ENCODE peak calls at places on chromosomes 11 and 22, in six cellular contexts. M is keratinocyte, F is ovary, O is aorta, P is upper lobe of left lung, I is cardiac muscle cell. H is an unnamed sample.

GRCh38 chr11:132588366-132588765 is 943.9 kb downstream of the OPCML start:
- DNase-seq in P (no peak), O (no peak), I (no peak), F (no peak), M (no peak), H (no peak)

GRCh38 chr22:46368422-46368821 is 32.9 kb downstream of the TRMU start:
- DNase-seq in O (peak; percentile 70), I (no peak), F (no peak), M (no peak), P (peak; percentile 70), H (peak; percentile 36)

GRCh38 chr11:64263021-64263946 is 12.0 kb downstream of the PLCB3 start:
- DNase-seq in M (no peak), I (peak; percentile 62), O (no peak), F (no peak), P (no peak), H (no peak)

GRCh38 chr11:104946907-104947306 is 21.5 kb downstream of the CASP4 start:
- DNase-seq in P (no peak), I (peak; percentile 64), F (no peak), O (no peak), M (peak; percentile 38), H (no peak)

GRCh38 chr11:114832532-114833125 is 154.3 kb downstream of the NXPE2 start:
- DNase-seq in F (no peak), I (no peak), P (no peak), O (no peak), M (no peak), H (no peak)

GRCh38 chr22:36327922-36328551 is 59.7 kb downstream of the MYH9 start:
- DNase-seq in O (no peak), F (no peak), M (no peak), P (no peak), I (peak; percentile 69), H (no peak)

GRCh38 chr11:128422576-128423370 is 164.6 kb downstream of the ETS1 start:
- DNase-seq in I (no peak), O (no peak), F (no peak), P (peak; percentile 42), M (no peak), H (peak; percentile 47)

GRCh38 chr22:32720924-32721323 is 80.6 kb upstream of the TIMP3 start:
- DNase-seq in I (peak; percentile 86), M (no peak), P (no peak), F (no peak), O (no peak), H (no peak)

GRCh38 chr22:19607198-19608113 is 83.2 kb upstream of the CLDN5 start:
- DNase-seq in I (peak; percentile 10), O (no peak), F (no peak), P (peak; percentile 64), M (no peak), H (no peak)

GRCh38 chr22:20979243-20979809 is 2.8 kb upstream of the LZTR1 start:
- DNase-seq in I (peak; percentile 93), F (peak; percentile 57), O (peak; percentile 86), P (peak; percentile 91), M (peak; percentile 94), H (peak; percentile 92)

GRCh38 chr11:9922806-9923205 is 258.9 kb downstream of the SWAP70 start:
- DNase-seq in P (no peak), I (peak; percentile 52), O (no peak), F (no peak), M (no peak), H (no peak)

GRCh38 chr11:6040874-6041273 is 10.3 kb upstream of the OR56A1 start:
- DNase-seq in M (no peak), I (peak; percentile 33), O (no peak), F (no peak), P (no peak), H (no peak)
- H3K4me1 ChIP-seq in M (no peaks in the 10 kb centered on the region), I (no peaks in the 10 kb centered on the region), O (no peaks in the 10 kb centered on the region), F (no peaks in the 10 kb centered on the region), P (no peaks in the 10 kb centered on the region), H (no peaks in the 10 kb centered on the region)

DNA sequence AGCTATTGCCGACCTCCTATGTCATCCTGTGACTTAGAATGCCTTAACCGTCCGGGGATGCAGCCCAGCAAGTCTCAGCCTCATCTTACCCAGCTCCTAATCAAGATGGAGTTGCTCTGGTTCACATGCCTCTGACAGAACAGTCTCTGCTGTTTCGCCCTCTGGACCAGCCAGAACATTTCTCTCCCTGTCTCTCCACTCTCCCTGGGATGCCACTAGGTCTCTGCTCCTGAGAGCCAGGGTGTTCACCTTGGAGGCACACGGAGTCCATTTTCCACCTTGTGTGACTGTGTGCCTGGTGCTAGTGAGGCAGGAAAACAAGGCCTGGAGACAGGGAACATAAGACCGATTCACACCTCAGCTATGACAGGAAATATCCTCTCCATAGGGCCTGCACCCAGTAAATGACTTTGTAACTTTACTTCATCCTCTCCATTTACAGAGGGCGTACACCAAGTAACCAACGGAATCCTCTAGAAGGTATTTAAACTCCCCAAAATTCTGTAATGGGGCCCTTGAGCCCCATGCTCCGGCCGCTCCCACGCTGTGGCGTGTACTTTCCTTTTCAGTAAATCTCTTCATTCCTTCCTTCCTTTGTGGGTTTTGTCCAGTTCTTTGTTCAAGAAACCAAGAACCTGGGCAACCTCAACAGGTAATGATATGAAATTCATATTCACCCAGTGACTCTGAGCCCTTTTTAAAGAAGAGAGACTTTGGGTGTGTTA is 16.7 kb upstream of the B4GALNT4 start:
- DNase-seq in I (no peak), O (peak; percentile 43), F (no peak), P (no peak), M (no peak), H (no peak)
- H3K27ac ChIP-seq in I (peak overlapping the region; percentile 47), O (peak overlapping the region; percentile 67), F (peak overlapping the region; percentile 58), P (peak overlapping the region; percentile 98), M (no peak overlapping the region), H (peak overlapping the region; percentile 96)

GRCh38 chr22:23114721-23115020 is 27.1 kb downstream of the RSPH14 start:
- DNase-seq in M (no peak), O (no peak), F (no peak), I (no peak), P (no peak), H (no peak)
- H3K4me1 ChIP-seq in M (no peaks in the 10 kb centered on the region), O (no peaks in the 10 kb centered on the region), F (peaks cover 11% of the 10 kb centered on the region), I (no peaks in the 10 kb centered on the region), P (no peaks in the 10 kb centered on the region), H (no peaks in the 10 kb centered on the region)

GRCh38 chr11:69473520-69473894 is 8.0 kb upstream of the LINC01488 start:
- DNase-seq in F (no peak), I (no peak), M (no peak), O (no peak), P (no peak), H (no peak)
- H3K27ac ChIP-seq in F (no peak overlapping the region), I (no peak overlapping the region), M (no peak overlapping the region), O (no peak overlapping the region), P (no peak overlapping the region), H (no peak overlapping the region)